ENCODE peak calls at places on chromosomes 12 and 14, in seven cellular contexts. B is tibial artery, N is fibroblast of lung, R is BE2C, H is GM13976, O is GM12864, K is activated B cell treated with CpG ODN at 0.5 μM for 24 hours. X is an unnamed sample.

GRCh38 chr12:34206061-34206785 is 183.9 kb downstream of the ALG10 start:
- DNase-seq in B (no peak), N (no peak), R (no peak), H (no peak), O (no peak), K (no peak), X (no peak)

GRCh38 chr12:8065991-8066594 is at the start of gene C3AR1:
- DNase-seq in B (no peak), N (peak), R (no peak), H (peak), O (no peak), K (no peak), X (no peak)

GRCh38 chr12:66496595-66496994 is 182.3 kb downstream of the GRIP1 start:
- DNase-seq in B (no peak), N (no peak), R (no peak), H (no peak), O (no peak), K (no peak), X (no peak)

GRCh38 chr12:74689071-74689655 is 151.5 kb downstream of the ATXN7L3B start:
- DNase-seq in B (no peak), N (peak), R (no peak), H (peak), O (peak), K (no peak), X (no peak)

GRCh38 chr14:55245657-55246268 is 25.5 kb upstream of the FBXO34 start:
- DNase-seq in B (no peak), N (peak), R (peak), H (peak), O (no peak), K (no peak), X (no peak)

GRCh38 chr14:21924479-21924878 is 250.9 kb upstream of the OR4E1 start:
- DNase-seq in B (no peak), N (no peak), R (no peak), H (no peak), O (peak), K (peak), X (no peak)

GRCh38 chr12:71725011-71725410 is 29.7 kb upstream of the RAB21 start:
- DNase-seq in B (no peak), N (peak), R (no peak), H (no peak), O (no peak), K (no peak), X (no peak)

GRCh38 chr14:94466706-94467370 is 9.2 kb downstream of the SERPINA9 start:
- DNase-seq in B (no peak), N (no peak), R (no peak), H (no peak), O (no peak), K (no peak), X (no peak)

GRCh38 chr12:39294712-39295111 is 148.2 kb downstream of the KIF21A start:
- DNase-seq in B (no peak), N (no peak), R (peak), H (no peak), O (no peak), K (no peak), X (no peak)

GRCh38 chr14:23865502-23865901 is 88.1 kb upstream of the DHRS4 start:
- DNase-seq in B (no peak), N (no peak), R (no peak), H (no peak), O (no peak), K (no peak), X (no peak)

GRCh38 chr12:122867701-122868461 is 28.0 kb downstream of the VPS37B start:
- DNase-seq in B (peak), N (no peak), R (peak), H (no peak), O (no peak), K (no peak), X (no peak)

GRCh38 chr12:46108721-46109120 is 118.3 kb upstream of the SCAF11 start:
- DNase-seq in B (no peak), N (no peak), R (no peak), H (peak), O (peak), K (no peak), X (no peak)

GRCh38 chr14:37711499-37712475 is 116.4 kb downstream of the TTC6 start:
- DNase-seq in B (no peak), N (no peak), R (no peak), H (no peak), O (no peak), K (no peak), X (no peak)

GRCh38 chr14:37712976-37713431 is 117.6 kb downstream of the TTC6 start:
- DNase-seq in B (no peak), N (no peak), R (no peak), H (no peak), O (no peak), K (no peak), X (no peak)

GRCh38 chr14:37707716-37708115 is 112.3 kb downstream of the TTC6 start:
- DNase-seq in B (no peak), N (no peak), R (no peak), H (no peak), O (no peak), K (no peak), X (no peak)

GRCh38 chr14:37708481-37708880 is 113.1 kb downstream of the TTC6 start:
- DNase-seq in B (no peak), N (no peak), R (no peak), H (no peak), O (no peak), K (no peak), X (no peak)

GRCh38 chr14:37709419-37710195 is 114.2 kb downstream of the TTC6 start:
- DNase-seq in B (no peak), N (peak), R (no peak), H (no peak), O (no peak), K (no peak), X (no peak)
- TF ChIP-seq CTCF in B (peak), N (no peak), R (peak), H (no peak), O (no peak), K (no peak), X (peak)

GRCh38 chr14:45810152-45810872 is 557.3 kb upstream of the MIS18BP1 start:
- DNase-seq in B (no peak), N (no peak), R (no peak), H (peak), O (no peak), K (no peak), X (no peak)
- TF ChIP-seq CTCF in B (no peak), N (no peak), R (peak), H (no peak), O (no peak), K (no peak), X (no peak)

GRCh38 chr14:104871145-104871655 is 6.1 kb downstream of the CEP170B start:
- DNase-seq in B (no peak), N (no peak), R (no peak), H (no peak), O (no peak), K (no peak), X (no peak)

GRCh38 chr14:104869669-104870367 is 4.8 kb downstream of the CEP170B start:
- DNase-seq in B (no peak), N (no peak), R (no peak), H (no peak), O (no peak), K (no peak), X (no peak)

GRCh38 chr14:104871656-104872468 is 6.8 kb downstream of the CEP170B start:
- DNase-seq in B (no peak), N (no peak), R (peak), H (no peak), O (no peak), K (no peak), X (no peak)

GRCh38 chr14:104868811-104869572 is 3.9 kb downstream of the CEP170B start:
- DNase-seq in B (no peak), N (no peak), R (no peak), H (no peak), O (no peak), K (no peak), X (no peak)

GRCh38 chr14:104870368-104871144 is 5.5 kb downstream of the CEP170B start:
- DNase-seq in B (peak), N (no peak), R (peak), H (no peak), O (no peak), K (peak), X (no peak)
- TF ChIP-seq CTCF in B (peak), N (no peak), R (peak), H (no peak), O (peak), K (no peak), X (peak)

GRCh38 chr14:29109589-29109988 is 343.0 kb downstream of the FOXG1 start:
- DNase-seq in B (no peak), N (no peak), R (no peak), H (no peak), O (no peak), K (no peak), X (no peak)

GRCh38 chr14:29108908-29109307 is 342.3 kb downstream of the FOXG1 start:
- DNase-seq in B (no peak), N (no peak), R (no peak), H (no peak), O (no peak), K (no peak), X (no peak)

GRCh38 chr14:29111554-29111953 is 345.0 kb downstream of the FOXG1 start:
- DNase-seq in B (no peak), N (no peak), R (no peak), H (no peak), O (no peak), K (no peak), X (no peak)
- TF ChIP-seq CTCF in B (no peak), N (no peak), R (no peak), H (no peak), O (no peak), K (no peak), X (no peak)

DNA sequence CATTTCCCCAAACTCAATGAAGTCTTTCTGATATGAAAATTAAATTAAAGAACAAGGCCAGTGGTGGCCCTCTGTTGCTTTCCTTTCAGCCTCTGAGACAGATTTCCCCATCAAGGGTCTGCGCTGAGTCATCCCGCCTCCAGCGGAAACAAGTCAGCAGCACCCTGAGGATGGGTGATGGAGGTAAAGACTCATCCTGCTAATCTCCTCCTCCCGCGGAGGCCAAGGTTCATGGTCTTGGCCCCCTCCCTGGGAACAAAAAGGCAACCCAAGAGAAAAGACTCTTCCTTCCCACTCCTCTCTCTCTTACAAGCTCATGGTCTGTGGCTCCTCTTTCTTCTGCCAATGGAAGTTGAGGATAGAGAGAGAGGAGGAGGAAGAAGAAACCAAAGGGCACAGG is 9.0 kb upstream of the NUMB start:
- DNase-seq in B (no peak), N (peak), R (peak), H (no peak), O (no peak), K (no peak), X (no peak)
- TF ChIP-seq CTCF in B (no peak), N (no peak), R (no peak), H (no peak), O (no peak), K (no peak), X (no peak)

DNA sequence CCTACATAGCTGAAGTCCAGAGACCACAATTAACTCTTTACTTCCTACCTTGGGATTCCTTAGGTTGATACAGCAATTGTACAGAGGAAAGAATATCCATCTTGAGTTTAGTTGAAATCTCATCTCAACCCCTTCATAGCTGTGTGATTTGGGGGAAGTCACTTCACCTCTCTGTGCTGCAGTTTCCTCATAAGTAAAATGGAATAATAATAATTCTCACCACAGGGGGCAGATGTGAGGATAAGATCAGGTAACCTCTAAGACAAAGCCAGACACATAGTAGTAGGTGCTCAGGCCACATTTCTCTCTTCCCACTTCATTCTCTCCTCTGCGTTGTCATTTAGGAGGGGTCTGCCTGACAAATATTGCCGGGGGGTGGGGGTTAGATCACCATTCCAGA is 6.7 kb downstream of the FOXN4 start:
- DNase-seq in B (no peak), N (no peak), R (no peak), H (no peak), O (no peak), K (no peak), X (no peak)
- TF ChIP-seq CTCF in B (no peak), N (no peak), R (peak), H (no peak), O (peak), K (no peak), X (no peak)

DNA sequence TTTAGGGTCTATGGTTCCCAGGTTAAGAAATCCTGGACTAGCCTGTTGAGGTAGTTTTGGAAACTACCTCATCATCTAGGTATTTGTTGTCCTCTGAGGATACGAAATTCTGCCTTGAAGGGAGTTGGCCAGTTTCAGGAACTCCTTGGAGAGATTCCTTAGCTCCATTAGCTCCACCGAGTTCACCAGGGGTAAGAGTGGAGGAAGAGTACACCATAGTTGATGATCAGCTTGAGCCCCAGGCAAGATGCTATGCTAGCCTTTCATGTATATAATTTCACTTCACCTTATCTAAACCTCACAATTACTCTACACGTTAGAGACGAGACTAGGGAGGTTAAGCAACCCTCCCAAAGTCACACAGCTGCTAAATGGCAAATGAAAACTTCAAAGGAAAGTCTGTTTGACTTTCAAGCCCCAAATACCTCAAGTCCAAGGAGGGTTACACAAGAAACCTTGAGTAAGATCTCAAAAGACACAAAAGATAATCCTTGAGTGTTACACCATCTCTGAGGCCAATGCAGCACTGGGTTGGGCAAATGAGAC is 97.1 kb upstream of the KRAS start:
- DNase-seq in B (no peak), N (no peak), R (no peak), H (no peak), O (no peak), K (no peak), X (no peak)
- TF ChIP-seq CTCF in B (no peak), N (no peak), R (no peak), H (no peak), O (no peak), K (no peak), X (no peak)

GRCh38 chr14:71444030-71444822 is 488.0 kb upstream of the RGS6 start:
- DNase-seq in B (no peak), N (no peak), R (no peak), H (no peak), O (no peak), K (no peak), X (no peak)
- TF ChIP-seq CTCF in B (no peak), N (no peak), R (no peak), H (no peak), O (no peak), K (no peak), X (no peak)

X was measured in esophagus squamous epithelium.